ENCODE peak calls at places on chromosomes 13 and 19, in eight cellular contexts. J, N, I, F, A, H, K and Z are unnamed samples.

GRCh38 chr13:67061750-67062149 is 168.4 kb downstream of the PCDH9 start:
- DNase-seq in J (no peak), N (no peak), I (no peak), F (no peak), A (peak), H (no peak), K (no peak), Z (no peak)

GRCh38 chr19:7471696-7472620 is 16.9 kb downstream of the PEX11G start:
- DNase-seq in J (no peak), N (no peak), I (no peak), F (no peak), A (no peak), H (no peak), K (no peak), Z (no peak)

GRCh38 chr19:12786149-12786870 is 5.0 kb upstream of the JUNB start:
- DNase-seq in J (no peak), N (no peak), I (peak), F (no peak), A (no peak), H (peak), K (no peak), Z (no peak)

GRCh38 chr13:112897956-112898785 is 70.8 kb upstream of the MCF2L start:
- DNase-seq in J (peak), N (peak), I (no peak), F (no peak), A (no peak), H (no peak), K (no peak), Z (no peak)

GRCh38 chr19:18899624-18900560 is 3.9 kb upstream of the CERS1 start:
- DNase-seq in J (no peak), N (no peak), I (no peak), F (peak), A (no peak), H (no peak), K (no peak), Z (no peak)

GRCh38 chr13:31162151-31163008 is 676 bp upstream of the HSPH1 start:
- DNase-seq in J (peak), N (peak), I (peak), F (peak), A (peak), H (peak), K (peak), Z (peak)

GRCh38 chr19:39405930-39406655 is 554 bp upstream of the ZFP36 start:
- DNase-seq in J (no peak), N (peak), I (peak), F (peak), A (no peak), H (no peak), K (no peak), Z (no peak)

GRCh38 chr19:49301165-49301865 is 23.7 kb downstream of the SLC6A16 start:
- DNase-seq in J (peak), N (peak), I (peak), F (peak), A (peak), H (peak), K (peak), Z (peak)

GRCh38 chr13:44153536-44153935 is 220.1 kb upstream of the SERP2 start:
- DNase-seq in J (no peak), N (no peak), I (no peak), F (no peak), A (no peak), H (no peak), K (no peak), Z (no peak)

GRCh38 chr13:33169273-33169980 is 116.1 kb downstream of the STARD13 start:
- DNase-seq in J (no peak), N (no peak), I (no peak), F (no peak), A (peak), H (no peak), K (no peak), Z (no peak)

GRCh38 chr19:42255766-42256750 is 1.1 kb upstream of the ERF start:
- DNase-seq in J (no peak), N (no peak), I (peak), F (peak), A (peak), H (no peak), K (no peak), Z (peak)

GRCh38 chr19:897442-898039 is 4.3 kb downstream of the RNU6-9 start:
- DNase-seq in J (no peak), N (peak), I (no peak), F (peak), A (no peak), H (no peak), K (no peak), Z (no peak)

GRCh38 chr13:98371624-98372023 is 194.6 kb upstream of the RNF113B start:
- DNase-seq in J (no peak), N (no peak), I (no peak), F (no peak), A (no peak), H (no peak), K (no peak), Z (no peak)

GRCh38 chr19:41896581-41896942 is 13.6 kb downstream of the ARHGEF1 start:
- DNase-seq in J (no peak), N (no peak), I (no peak), F (no peak), A (no peak), H (no peak), K (no peak), Z (no peak)

GRCh38 chr19:33191501-33191900 is 2.6 kb upstream of the LRP3 start:
- DNase-seq in J (no peak), N (no peak), I (no peak), F (no peak), A (no peak), H (no peak), K (no peak), Z (no peak)

GRCh38 chr19:10878253-10878652 is 6.9 kb downstream of the CARM1 start:
- DNase-seq in J (no peak), N (no peak), I (no peak), F (no peak), A (no peak), H (no peak), K (no peak), Z (no peak)

GRCh38 chr19:41619018-41619571 is 7.8 kb downstream of the CEACAM4 start:
- DNase-seq in J (no peak), N (no peak), I (no peak), F (peak), A (no peak), H (no peak), K (no peak), Z (no peak)

GRCh38 chr13:108728370-108728769 is 99.0 kb downstream of the MYO16 start:
- DNase-seq in J (no peak), N (peak), I (no peak), F (peak), A (no peak), H (no peak), K (no peak), Z (peak)
- TF ChIP-seq CTCF in J (no peak), N (peak), I (no peak), F (peak), A (no peak), H (no peak), K (peak), Z (peak)

GRCh38 chr13:108508263-108508662 is 121.1 kb upstream of the MYO16 start:
- DNase-seq in J (no peak), N (no peak), I (no peak), F (peak), A (peak), H (no peak), K (no peak), Z (no peak)
- TF ChIP-seq CTCF in J (peak), N (peak), I (peak), F (peak), A (peak), H (no peak), K (peak), Z (peak)

GRCh38 chr19:35901055-35901644 is 810 bp upstream of the NFKBID start:
- DNase-seq in J (no peak), N (no peak), I (no peak), F (no peak), A (peak), H (no peak), K (no peak), Z (no peak)

GRCh38 chr19:35894342-35894741 is 6.0 kb downstream of the NFKBID start:
- DNase-seq in J (no peak), N (no peak), I (no peak), F (no peak), A (no peak), H (no peak), K (no peak), Z (no peak)

GRCh38 chr19:35897706-35898451 is 2.5 kb downstream of the NFKBID start:
- DNase-seq in J (no peak), N (no peak), I (no peak), F (no peak), A (no peak), H (no peak), K (no peak), Z (no peak)

GRCh38 chr19:35899547-35900214 is 659 bp downstream of the NFKBID start:
- DNase-seq in J (peak), N (peak), I (peak), F (peak), A (peak), H (peak), K (peak), Z (peak)

DNA sequence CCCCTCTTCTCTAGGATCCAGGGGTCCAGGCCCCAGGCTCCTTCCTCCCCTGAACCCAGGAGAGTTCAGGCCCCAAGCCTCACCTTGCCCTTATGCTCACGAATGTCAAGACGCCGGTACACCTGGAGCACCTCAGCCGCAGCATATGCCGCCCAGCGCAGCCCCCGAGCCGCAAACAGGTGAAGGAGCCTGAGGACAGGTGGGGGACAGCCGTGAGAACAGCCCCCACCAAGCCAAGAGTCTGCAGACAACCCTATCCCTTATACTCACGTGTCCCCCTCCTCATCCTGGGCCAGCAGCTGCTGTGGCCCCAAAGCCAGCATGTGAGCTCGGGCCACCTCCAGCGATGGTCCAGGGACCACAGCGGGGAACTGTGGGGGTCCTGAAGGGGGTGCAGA is 3.7 kb downstream of the NFKBID start:
- DNase-seq in J (no peak), N (no peak), I (no peak), F (no peak), A (no peak), H (no peak), K (no peak), Z (no peak)
- TF ChIP-seq CTCF in J (no peak), N (no peak), I (no peak), F (no peak), A (no peak), H (no peak), K (no peak), Z (no peak)

DNA sequence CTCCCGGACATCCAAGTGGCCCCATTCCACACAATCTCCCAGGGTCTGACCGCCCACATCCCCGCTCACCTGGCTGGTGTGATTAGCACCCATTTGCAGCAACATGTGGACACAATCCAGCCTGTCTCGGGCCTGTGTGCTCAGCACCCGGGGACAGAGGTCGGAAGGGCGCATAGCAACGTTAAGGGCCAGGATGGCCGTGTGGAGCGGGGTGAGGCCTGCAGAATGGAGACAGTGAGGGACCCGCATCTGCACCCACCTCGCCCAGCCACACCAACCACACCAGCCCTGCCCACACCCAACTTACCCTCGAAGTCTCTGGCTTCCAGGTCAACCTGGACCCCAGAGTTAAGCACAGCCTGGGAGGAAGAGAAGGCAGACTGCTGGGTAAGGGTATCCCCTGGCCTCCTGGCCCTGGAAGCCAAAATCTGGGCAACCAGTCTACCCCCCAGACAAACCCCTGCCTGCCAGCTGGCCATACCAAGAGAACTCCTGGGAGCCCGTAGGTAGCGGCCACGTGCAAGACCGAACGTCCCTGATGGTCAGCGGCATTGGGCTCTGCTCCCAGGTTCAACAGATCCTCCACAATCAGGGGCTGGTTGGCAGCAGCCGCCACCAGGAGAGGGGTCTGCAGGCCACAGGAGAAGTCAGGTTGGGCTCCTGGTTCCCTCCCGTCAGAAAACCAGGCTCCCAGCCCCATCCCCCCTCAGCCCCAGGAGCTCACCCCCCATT is 4.3 kb downstream of the NFKBID start:
- DNase-seq in J (no peak), N (no peak), I (no peak), F (no peak), A (no peak), H (no peak), K (no peak), Z (no peak)
- TF ChIP-seq CTCF in J (no peak), N (no peak), I (no peak), F (no peak), A (no peak), H (no peak), K (no peak), Z (no peak)

DNA sequence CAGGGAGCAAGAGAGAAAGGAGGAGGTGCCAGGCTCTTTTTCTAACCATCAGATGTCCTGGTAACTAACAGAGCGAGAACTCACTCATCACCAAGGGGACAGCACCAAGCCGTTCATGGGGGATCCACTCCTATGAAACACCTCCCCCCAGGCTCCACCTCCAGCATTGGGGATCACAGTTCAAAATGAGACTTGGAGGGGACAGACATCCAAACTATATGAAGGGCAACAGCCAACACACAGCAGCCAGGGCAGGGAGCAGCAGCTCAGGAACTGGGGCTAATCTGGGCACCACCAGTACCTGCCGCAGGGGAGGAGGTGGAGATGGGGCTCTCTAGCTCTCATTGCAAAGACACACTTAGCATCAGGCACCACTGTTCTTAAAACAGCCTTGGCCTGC is 34.3 kb upstream of the VSTM2B start:
- DNase-seq in J (no peak), N (no peak), I (no peak), F (no peak), A (no peak), H (no peak), K (no peak), Z (no peak)
- TF ChIP-seq CTCF in J (no peak), N (no peak), I (no peak), F (no peak), A (no peak), H (no peak), K (no peak), Z (no peak)

GRCh38 chr19:38290631-38291147 is 13.4 kb upstream of the C19orf33 start:
- DNase-seq in J (peak), N (no peak), I (no peak), F (no peak), A (peak), H (peak), K (peak), Z (no peak)

GRCh38 chr19:38289955-38290354 is 14.1 kb upstream of the C19orf33 start:
- DNase-seq in J (no peak), N (no peak), I (no peak), F (no peak), A (no peak), H (no peak), K (no peak), Z (no peak)

GRCh38 chr19:38293281-38293680 is 10.8 kb upstream of the C19orf33 start:
- DNase-seq in J (no peak), N (no peak), I (no peak), F (no peak), A (no peak), H (no peak), K (no peak), Z (no peak)

GRCh38 chr19:38294090-38294489 is 10.0 kb upstream of the C19orf33 start:
- DNase-seq in J (no peak), N (no peak), I (no peak), F (no peak), A (no peak), H (no peak), K (no peak), Z (no peak)

DNA sequence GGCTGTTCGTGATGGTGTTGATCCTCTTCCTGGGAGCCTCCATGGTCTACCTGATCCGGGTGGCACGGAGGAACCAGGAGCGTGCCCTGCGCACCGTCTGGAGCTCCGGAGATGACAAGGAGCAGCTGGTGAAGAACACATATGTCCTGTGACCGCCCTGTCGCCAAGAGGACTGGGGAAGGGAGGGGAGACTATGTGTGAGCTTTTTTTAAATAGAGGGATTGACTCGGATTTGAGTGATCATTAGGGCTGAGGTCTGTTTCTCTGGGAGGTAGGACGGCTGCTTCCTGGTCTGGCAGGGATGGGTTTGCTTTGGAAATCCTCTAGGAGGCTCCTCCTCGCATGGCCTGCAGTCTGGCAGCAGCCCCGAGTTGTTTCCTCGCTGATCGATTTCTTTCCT is 12.2 kb upstream of the C19orf33 start:
- DNase-seq in J (no peak), N (no peak), I (no peak), F (no peak), A (no peak), H (no peak), K (no peak), Z (no peak)
- TF ChIP-seq CTCF in J (no peak), N (no peak), I (no peak), F (no peak), A (no peak), H (no peak), K (no peak), Z (no peak)

DNA sequence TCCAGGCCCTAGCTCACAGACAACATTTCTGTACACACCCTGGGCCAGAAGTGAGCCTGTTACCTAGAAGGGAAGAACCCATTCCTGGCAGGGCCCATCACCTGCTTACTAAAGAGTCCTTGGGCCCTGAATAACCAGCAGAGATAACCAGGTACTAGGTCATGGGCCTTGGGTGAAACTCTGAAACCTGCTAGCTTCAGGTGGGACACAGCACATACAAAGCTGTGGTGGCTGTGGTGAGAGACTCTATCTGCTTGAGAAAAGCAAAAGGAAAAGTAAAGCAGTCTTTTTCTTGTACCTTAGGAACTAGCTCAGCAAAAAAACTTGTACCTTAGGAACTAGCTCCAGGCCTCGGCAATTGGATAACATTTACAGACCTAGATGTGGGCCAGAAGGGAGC is 1895.9 kb upstream of the PCDH20 start:
- DNase-seq in J (no peak), N (no peak), I (no peak), F (no peak), A (no peak), H (no peak), K (no peak), Z (no peak)
- TF ChIP-seq CTCF in J (no peak), N (no peak), I (no peak), F (no peak), A (no peak), H (no peak), K (no peak), Z (no peak)

GRCh38 chr13:65990684-65991083 is 1239.5 kb downstream of the PCDH9 start:
- DNase-seq in J (no peak), N (no peak), I (no peak), F (no peak), A (no peak), H (no peak), K (no peak), Z (no peak)

DNA sequence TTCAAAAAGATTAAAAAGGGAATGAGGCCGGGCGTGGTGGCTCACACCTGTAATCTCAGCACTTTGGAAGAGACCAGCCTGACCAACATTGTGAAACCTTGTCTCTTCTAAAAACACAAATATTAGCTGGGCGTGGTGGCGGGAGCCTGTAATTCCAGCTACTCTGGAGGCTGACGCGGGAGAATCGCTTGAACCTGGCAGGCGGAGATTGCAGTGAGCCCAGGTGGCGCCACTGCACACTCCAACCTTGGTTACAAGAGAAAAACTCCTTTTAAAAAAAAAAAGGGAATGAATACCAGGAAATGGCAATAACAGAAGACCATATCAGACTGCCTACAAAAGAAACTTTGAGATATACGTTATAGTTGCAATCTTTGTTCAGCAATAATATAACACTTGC is 1244.5 kb downstream of the PCDH9 start:
- DNase-seq in J (no peak), N (peak), I (peak), F (peak), A (no peak), H (no peak), K (no peak), Z (peak)
- TF ChIP-seq CTCF in J (no peak), N (no peak), I (no peak), F (peak), A (no peak), H (no peak), K (no peak), Z (no peak)